ENCODE peak calls at places on chromosomes 12 and 14, in eight cellular contexts. F, N, R, E, O, Q, P and V are unnamed samples.

GRCh38 chr12:48037267-48037915 is 33.1 kb upstream of the COL2A1 start:
- DNase-seq in F (no peak), N (peak; percentile 79), R (peak; percentile 99), E (no peak), O (no peak), Q (no peak), P (no peak), V (no peak)

GRCh38 chr12:78181544-78182162 is 351.0 kb downstream of the NAV3 start:
- DNase-seq in F (peak; percentile 67), N (peak; percentile 49), R (peak; percentile 21), E (no peak), O (no peak), Q (no peak), P (peak; percentile 52), V (peak; percentile 59)

GRCh38 chr14:74568380-74568649 is 43.7 kb downstream of the LTBP2 start:
- DNase-seq in F (no peak), N (no peak), R (no peak), E (no peak), O (no peak), Q (no peak), P (no peak), V (no peak)

GRCh38 chr14:52700701-52701172 is 5.4 kb upstream of the ERO1A start:
- DNase-seq in F (no peak), N (peak; percentile 46), R (no peak), E (no peak), O (no peak), Q (no peak), P (no peak), V (no peak)

GRCh38 chr12:56723889-56724659 is 1.0 kb downstream of the NACA start:
- DNase-seq in F (peak; percentile 30), N (peak; percentile 75), R (peak; percentile 49), E (no peak), O (no peak), Q (no peak), P (no peak), V (no peak)

GRCh38 chr12:80838708-80839107 is 99.0 kb downstream of the LIN7A start:
- DNase-seq in F (no peak), N (no peak), R (peak; percentile 42), E (no peak), O (no peak), Q (no peak), P (peak; percentile 29), V (no peak)

GRCh38 chr12:39723831-39724230 is 104.2 kb upstream of the ABCD2 start:
- DNase-seq in F (peak; percentile 84), N (no peak), R (peak; percentile 34), E (no peak), O (no peak), Q (no peak), P (no peak), V (no peak)

GRCh38 chr12:74412607-74413230 is 124.9 kb upstream of the ATXN7L3B start:
- DNase-seq in F (peak; percentile 50), N (peak; percentile 28), R (peak; percentile 19), E (no peak), O (no peak), Q (peak; percentile 9), P (no peak), V (no peak)

GRCh38 chr12:25328082-25328712 is 77.5 kb upstream of the KRAS start:
- DNase-seq in F (no peak), N (peak; percentile 83), R (no peak), E (no peak), O (no peak), Q (no peak), P (no peak), V (no peak)

GRCh38 chr12:71170456-71170855 is 12.7 kb upstream of the TSPAN8 start:
- DNase-seq in F (no peak), N (no peak), R (no peak), E (no peak), O (no peak), Q (no peak), P (no peak), V (no peak)

GRCh38 chr12:481422-481821 is 21.7 kb downstream of the B4GALNT3 start:
- DNase-seq in F (peak; percentile 8), N (peak; percentile 44), R (no peak), E (no peak), O (peak; percentile 20), Q (no peak), P (no peak), V (no peak)

GRCh38 chr12:116603516-116603915 is 44.3 kb downstream of the MAP1LC3B2 start:
- DNase-seq in F (no peak), N (no peak), R (peak; percentile 81), E (no peak), O (no peak), Q (no peak), P (no peak), V (no peak)

GRCh38 chr14:41607966-41608663 is 1.4 kb downstream of the LRFN5 start:
- DNase-seq in F (no peak), N (peak; percentile 30), R (peak; percentile 81), E (no peak), O (no peak), Q (no peak), P (peak; percentile 37), V (no peak)

GRCh38 chr12:76455582-76456345 is 103.8 kb downstream of the OSBPL8 start:
- DNase-seq in F (peak; percentile 67), N (peak; percentile 79), R (peak; percentile 90), E (no peak), O (no peak), Q (peak; percentile 56), P (no peak), V (peak; percentile 49)

GRCh38 chr12:13707829-13708228 is 273.6 kb downstream of the GRIN2B start:
- DNase-seq in F (no peak), N (no peak), R (no peak), E (no peak), O (no peak), Q (no peak), P (no peak), V (no peak)

GRCh38 chr12:115440438-115440837 is 756.5 kb upstream of the TBX3 start:
- DNase-seq in F (no peak), N (peak; percentile 63), R (no peak), E (no peak), O (no peak), Q (no peak), P (no peak), V (no peak)

GRCh38 chr14:53412819-53413664 is 259.9 kb upstream of the DDHD1 start:
- DNase-seq in F (peak; percentile 40), N (no peak), R (peak; percentile 51), E (no peak), O (no peak), Q (no peak), P (no peak), V (no peak)

GRCh38 chr12:48986720-48987291 is 8.7 kb downstream of the WNT1 start:
- DNase-seq in F (no peak), N (no peak), R (no peak), E (no peak), O (no peak), Q (no peak), P (no peak), V (no peak)

GRCh38 chr12:47377414-47378221 is 297.9 kb upstream of the AMIGO2 start:
- DNase-seq in F (no peak), N (peak; percentile 78), R (no peak), E (no peak), O (no peak), Q (no peak), P (no peak), V (no peak)

GRCh38 chr12:124636138-124636968 is 68.9 kb upstream of the NCOR2 start:
- DNase-seq in F (peak; percentile 63), N (peak; percentile 73), R (peak; percentile 72), E (no peak), O (no peak), Q (no peak), P (no peak), V (no peak)

GRCh38 chr12:65170245-65170881 is 980 bp downstream of the LEMD3 start:
- DNase-seq in F (peak; percentile 69), N (peak; percentile 82), R (peak; percentile 90), E (peak; percentile 40), O (no peak), Q (peak; percentile 74), P (no peak), V (no peak)

GRCh38 chr14:81401420-81402122 is 1.4 kb upstream of the STON2 start:
- DNase-seq in F (no peak), N (no peak), R (no peak), E (no peak), O (peak; percentile 8), Q (no peak), P (no peak), V (no peak)